ENCODE peak calls at places on chromosomes 2 and 18, in ten cellular contexts. One of them, this sample, is unnamed.

GRCh38 chr2:25709349-25709748 is 36.0 kb upstream of the DTNB start:
- DNase-seq in GM19239: no peak
- DNase-seq in stimulated activated CD4-positive, alpha-beta T cell treated with anti-CD3 and anti-CD28 coated beads, TNF-alpha, amount 100 ng/mL, for 48 hours: no peak
- DNase-seq in kidney: no peak
- DNase-seq in T-helper 22 cell: no peak
- DNase-seq in AG04450: no peak
- DNase-seq in tibial artery: no peak
- DNase-seq in nephron progenitor cell: no peak
- DNase-seq in NCI-H345: no peak
- DNase-seq in cardiac fibroblast: no peak
- DNase-seq in this sample: no peak

GRCh38 chr2:151730242-151730975 is 3.9 kb downstream of the NEB start:
- DNase-seq in NCI-H345: no peak
- DNase-seq in kidney: no peak
- DNase-seq in T-helper 22 cell: no peak
- DNase-seq in stimulated activated CD4-positive, alpha-beta T cell treated with anti-CD3 and anti-CD28 coated beads, TNF-alpha, amount 100 ng/mL, for 48 hours: no peak
- DNase-seq in nephron progenitor cell: no peak
- DNase-seq in GM19239: no peak
- DNase-seq in AG04450: no peak
- DNase-seq in cardiac fibroblast: peak; percentile 1
- DNase-seq in tibial artery: no peak
- DNase-seq in this sample: no peak

GRCh38 chr18:63382843-63383242 is 15.8 kb upstream of the KDSR start:
- DNase-seq in stimulated activated CD4-positive, alpha-beta T cell treated with anti-CD3 and anti-CD28 coated beads, TNF-alpha, amount 100 ng/mL, for 48 hours: no peak
- DNase-seq in T-helper 22 cell: no peak
- DNase-seq in tibial artery: no peak
- DNase-seq in nephron progenitor cell: no peak
- DNase-seq in NCI-H345: no peak
- DNase-seq in kidney: no peak
- DNase-seq in cardiac fibroblast: no peak
- DNase-seq in GM19239: no peak
- DNase-seq in AG04450: no peak
- DNase-seq in this sample: no peak

GRCh38 chr18:36153203-36153602 is 23.5 kb downstream of the ELP2 start:
- DNase-seq in stimulated activated CD4-positive, alpha-beta T cell treated with anti-CD3 and anti-CD28 coated beads, TNF-alpha, amount 100 ng/mL, for 48 hours: no peak
- DNase-seq in T-helper 22 cell: no peak
- DNase-seq in AG04450: peak; percentile 77
- DNase-seq in NCI-H345: no peak
- DNase-seq in tibial artery: no peak
- DNase-seq in nephron progenitor cell: no peak
- DNase-seq in cardiac fibroblast: peak; percentile 18
- DNase-seq in GM19239: no peak
- DNase-seq in kidney: no peak
- DNase-seq in this sample: no peak

GRCh38 chr2:147937744-147938349 is 82.7 kb downstream of the ORC4 start:
- DNase-seq in T-helper 22 cell: no peak
- DNase-seq in NCI-H345: peak; percentile 18
- DNase-seq in AG04450: no peak
- DNase-seq in GM19239: no peak
- DNase-seq in stimulated activated CD4-positive, alpha-beta T cell treated with anti-CD3 and anti-CD28 coated beads, TNF-alpha, amount 100 ng/mL, for 48 hours: no peak
- DNase-seq in kidney: no peak
- DNase-seq in tibial artery: no peak
- DNase-seq in nephron progenitor cell: no peak
- DNase-seq in cardiac fibroblast: peak; percentile 55
- DNase-seq in this sample: no peak

GRCh38 chr2:173652731-173653426 is 298.2 kb downstream of the CDCA7 start:
- DNase-seq in AG04450: peak; percentile 81
- DNase-seq in nephron progenitor cell: no peak
- DNase-seq in cardiac fibroblast: peak; percentile 97
- DNase-seq in kidney: no peak
- DNase-seq in GM19239: no peak
- DNase-seq in stimulated activated CD4-positive, alpha-beta T cell treated with anti-CD3 and anti-CD28 coated beads, TNF-alpha, amount 100 ng/mL, for 48 hours: no peak
- DNase-seq in T-helper 22 cell: no peak
- DNase-seq in tibial artery: no peak
- DNase-seq in NCI-H345: peak; percentile 67
- DNase-seq in this sample: no peak

GRCh38 chr2:218071218-218071937 is 2.3 kb downstream of the RUFY4 start:
- DNase-seq in stimulated activated CD4-positive, alpha-beta T cell treated with anti-CD3 and anti-CD28 coated beads, TNF-alpha, amount 100 ng/mL, for 48 hours: no peak
- DNase-seq in nephron progenitor cell: no peak
- DNase-seq in GM19239: no peak
- DNase-seq in T-helper 22 cell: no peak
- DNase-seq in kidney: no peak
- DNase-seq in NCI-H345: no peak
- DNase-seq in AG04450: no peak
- DNase-seq in cardiac fibroblast: no peak
- DNase-seq in tibial artery: no peak
- DNase-seq in this sample: no peak

GRCh38 chr2:5981241-5982055 is 289.3 kb downstream of the SOX11 start:
- DNase-seq in stimulated activated CD4-positive, alpha-beta T cell treated with anti-CD3 and anti-CD28 coated beads, TNF-alpha, amount 100 ng/mL, for 48 hours: no peak
- DNase-seq in NCI-H345: peak; percentile 72
- DNase-seq in cardiac fibroblast: no peak
- DNase-seq in nephron progenitor cell: peak; percentile 56
- DNase-seq in AG04450: no peak
- DNase-seq in T-helper 22 cell: no peak
- DNase-seq in kidney: peak; percentile 73
- DNase-seq in GM19239: no peak
- DNase-seq in tibial artery: no peak
- DNase-seq in this sample: no peak

GRCh38 chr2:220466251-220466691 is 838.8 kb downstream of the SLC4A3 start:
- DNase-seq in cardiac fibroblast: no peak
- DNase-seq in GM19239: no peak
- DNase-seq in stimulated activated CD4-positive, alpha-beta T cell treated with anti-CD3 and anti-CD28 coated beads, TNF-alpha, amount 100 ng/mL, for 48 hours: no peak
- DNase-seq in nephron progenitor cell: no peak
- DNase-seq in NCI-H345: no peak
- DNase-seq in tibial artery: no peak
- DNase-seq in kidney: no peak
- DNase-seq in T-helper 22 cell: no peak
- DNase-seq in AG04450: no peak
- DNase-seq in this sample: no peak